ENCODE peak calls at places on chromosomes 1 and 21, in eight cellular contexts. M is IMR-90, U is left ventricle myocardium inferior, I is endothelial cell of umbilical vein, K is psoas muscle, A is cardiac fibroblast, L is ovary, Y is HFF-Myc. Z is an unnamed sample.

GRCh38 chr1:121408354-121408753 is 223.6 kb downstream of the SRGAP2C start:
- DNase-seq in M (no peak), U (no peak), I (no peak), K (no peak), A (no peak), L (no peak), Y (no peak), Z (no peak)

GRCh38 chr1:81635816-81636215 is 164.9 kb upstream of the ADGRL2 start:
- DNase-seq in M (no peak), U (no peak), I (no peak), K (no peak), A (peak), L (no peak), Y (no peak), Z (no peak)

GRCh38 chr21:45284456-45284741 is 3.3 kb downstream of the POFUT2 start:
- DNase-seq in M (no peak), U (no peak), I (no peak), K (no peak), A (no peak), L (no peak), Y (no peak), Z (no peak)

GRCh38 chr1:30533141-30533540 is 190.2 kb downstream of the MATN1 start:
- DNase-seq in M (no peak), U (no peak), I (no peak), K (no peak), A (no peak), L (no peak), Y (no peak), Z (no peak)

GRCh38 chr1:43708006-43708412 is 673 bp downstream of the ST3GAL3 start:
- DNase-seq in M (peak), U (no peak), I (peak), K (no peak), A (peak), L (no peak), Y (no peak), Z (no peak)

GRCh38 chr1:181021811-181022434 is 747 bp downstream of the STX6 start:
- DNase-seq in M (peak), U (peak), I (peak), K (peak), A (peak), L (peak), Y (no peak), Z (peak)

GRCh38 chr1:61782771-61783170 is 40.5 kb downstream of the PATJ start:
- DNase-seq in M (no peak), U (no peak), I (no peak), K (no peak), A (no peak), L (no peak), Y (no peak), Z (no peak)

GRCh38 chr1:224070521-224070920 is 43.4 kb upstream of the FBXO28 start:
- DNase-seq in M (no peak), U (no peak), I (no peak), K (no peak), A (no peak), L (no peak), Y (no peak), Z (no peak)

GRCh38 chr1:243763806-243764205 is 86.2 kb downstream of the AKT3 start:
- DNase-seq in M (no peak), U (no peak), I (no peak), K (no peak), A (peak), L (no peak), Y (no peak), Z (no peak)

GRCh38 chr1:54004481-54005049 is 13.4 kb downstream of the LDLRAD1 start:
- DNase-seq in M (no peak), U (no peak), I (no peak), K (no peak), A (no peak), L (no peak), Y (no peak), Z (no peak)

GRCh38 chr1:167095368-167095767 is 1.5 kb downstream of the STYXL2 start:
- DNase-seq in M (peak), U (no peak), I (no peak), K (no peak), A (peak), L (no peak), Y (peak), Z (peak)

GRCh38 chr1:228407118-228408040 is 744 bp upstream of the TRIM11 start:
- DNase-seq in M (no peak), U (no peak), I (no peak), K (no peak), A (no peak), L (no peak), Y (no peak), Z (no peak)

GRCh38 chr1:204377800-204378608 is 18.3 kb upstream of the PLEKHA6 start:
- DNase-seq in M (no peak), U (peak), I (peak), K (no peak), A (no peak), L (no peak), Y (no peak), Z (no peak)

GRCh38 chr1:215119719-215120118 is 37.2 kb downstream of the KCNK2 start:
- DNase-seq in M (peak), U (no peak), I (no peak), K (no peak), A (peak), L (no peak), Y (no peak), Z (peak)

DNA sequence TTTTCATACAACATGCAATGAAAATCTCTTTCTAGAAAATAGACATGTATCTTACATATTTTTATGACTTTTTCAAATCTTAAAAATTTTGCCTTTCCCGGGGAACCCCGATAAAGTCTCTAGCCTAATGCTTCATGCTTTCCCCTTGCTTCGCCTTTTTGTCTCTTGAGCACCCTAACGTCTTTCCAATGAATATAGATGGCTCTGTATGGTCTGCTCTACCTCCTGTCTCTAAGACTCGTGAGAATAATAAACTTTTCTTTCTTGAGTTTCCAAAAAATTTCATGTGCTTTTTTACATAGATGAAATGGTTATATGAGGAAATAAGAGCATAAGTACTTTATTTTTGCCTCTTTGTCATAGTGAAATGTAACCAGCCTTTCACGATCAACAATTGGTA is 202.6 kb downstream of the PDE4B start:
- DNase-seq in M (no peak), U (no peak), I (no peak), K (no peak), A (no peak), L (no peak), Y (no peak), Z (no peak)
- H3K4me3 ChIP-seq in M (no peak), U (no peak), I (no peak), K (no peak), A (no peak), L (no peak), Y (no peak), Z (no peak)

DNA sequence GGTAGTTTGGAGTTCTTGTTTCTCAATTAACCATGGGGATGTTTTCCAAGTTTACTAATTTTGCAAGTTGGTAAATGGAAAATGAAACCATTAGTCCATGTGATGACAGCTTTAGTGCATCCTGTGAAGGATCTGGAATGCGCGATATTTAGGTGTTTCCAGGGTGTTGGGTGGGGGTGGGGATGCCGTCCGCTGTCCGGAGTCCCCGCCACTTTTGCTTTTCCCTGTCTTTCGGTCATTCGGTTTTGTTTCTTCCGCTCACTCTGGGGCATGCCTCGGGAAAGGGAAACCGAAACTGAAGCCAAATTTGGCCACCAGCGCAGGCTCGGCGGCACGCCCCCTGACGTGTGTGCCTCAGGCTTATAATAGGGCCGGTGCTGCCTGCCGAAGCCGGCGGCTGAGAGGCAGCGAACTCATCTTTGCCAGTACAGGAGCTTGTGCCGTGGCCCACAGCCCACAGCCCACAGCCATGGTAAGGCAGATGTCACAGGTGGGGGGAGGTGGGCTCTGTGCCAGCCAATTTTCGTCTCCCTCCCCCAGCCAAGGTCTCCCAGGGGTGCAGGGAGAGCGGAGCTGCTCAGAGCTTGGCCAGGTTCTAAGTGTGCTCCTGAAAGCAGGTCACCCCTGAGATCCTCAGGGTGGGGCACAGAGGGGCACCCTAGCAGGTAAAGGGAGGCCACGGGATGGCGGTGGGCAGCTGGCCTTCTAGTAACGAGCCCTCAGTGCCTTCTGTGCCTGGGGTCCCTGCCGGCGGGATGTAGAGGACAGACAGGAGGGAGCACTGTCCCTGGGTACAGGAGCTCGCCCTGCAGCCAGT is at the start of gene ISG15:
- DNase-seq in M (peak), U (peak), I (peak), K (peak), A (peak), L (peak), Y (no peak), Z (peak)
- TF ChIP-seq CTCF in M (no peak), U (no peak), I (no peak), K (no peak), A (no peak), L (no peak), Y (no peak), Z (no peak)

GRCh38 chr1:155218854-155219591 is 10.5 kb downstream of the MTX1 start:
- DNase-seq in M (peak), U (no peak), I (peak), K (no peak), A (peak), L (peak), Y (no peak), Z (peak)
- H3K4me3 ChIP-seq in M (no peak), U (peak), I (no peak), K (peak), A (no peak), L (no peak), Y (no peak), Z (no peak)

DNA sequence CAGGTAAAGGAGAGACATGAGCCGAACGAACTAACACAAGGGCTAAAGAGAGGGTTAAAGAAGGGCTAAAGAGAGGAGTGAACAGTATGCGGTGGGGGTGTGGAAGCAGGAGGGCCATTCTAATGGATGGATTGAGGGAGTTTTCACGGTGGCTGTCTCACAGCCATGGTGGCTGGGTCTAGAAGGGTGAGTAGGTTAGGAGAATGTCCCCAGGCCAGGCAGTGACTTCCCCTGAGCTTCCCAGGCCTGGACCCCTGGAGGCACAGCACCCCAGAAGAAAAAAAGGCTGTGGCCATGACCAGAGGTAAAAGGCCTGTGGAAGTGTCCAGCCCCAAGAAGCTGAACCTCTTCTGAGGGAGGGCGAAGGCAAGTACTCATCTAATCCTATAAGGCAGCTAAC is 3.6 kb downstream of the FNDC5 start:
- DNase-seq in M (no peak), U (no peak), I (no peak), K (no peak), A (no peak), L (no peak), Y (no peak), Z (no peak)
- TF ChIP-seq CTCF in M (no peak), U (no peak), I (no peak), K (no peak), A (no peak), L (no peak), Y (no peak), Z (no peak)

GRCh38 chr1:218666263-218666662 is 321.1 kb downstream of the TGFB2 start:
- DNase-seq in M (no peak), U (no peak), I (no peak), K (no peak), A (peak), L (no peak), Y (no peak), Z (no peak)

GRCh38 chr1:218664385-218665170 is 319.4 kb downstream of the TGFB2 start:
- DNase-seq in M (peak), U (no peak), I (peak), K (no peak), A (peak), L (no peak), Y (no peak), Z (peak)

GRCh38 chr1:218668151-218668550 is 323.0 kb downstream of the TGFB2 start:
- DNase-seq in M (no peak), U (no peak), I (no peak), K (no peak), A (no peak), L (no peak), Y (no peak), Z (no peak)

GRCh38 chr1:218661411-218661810 is 316.3 kb downstream of the TGFB2 start:
- DNase-seq in M (no peak), U (no peak), I (no peak), K (no peak), A (no peak), L (no peak), Y (no peak), Z (no peak)

DNA sequence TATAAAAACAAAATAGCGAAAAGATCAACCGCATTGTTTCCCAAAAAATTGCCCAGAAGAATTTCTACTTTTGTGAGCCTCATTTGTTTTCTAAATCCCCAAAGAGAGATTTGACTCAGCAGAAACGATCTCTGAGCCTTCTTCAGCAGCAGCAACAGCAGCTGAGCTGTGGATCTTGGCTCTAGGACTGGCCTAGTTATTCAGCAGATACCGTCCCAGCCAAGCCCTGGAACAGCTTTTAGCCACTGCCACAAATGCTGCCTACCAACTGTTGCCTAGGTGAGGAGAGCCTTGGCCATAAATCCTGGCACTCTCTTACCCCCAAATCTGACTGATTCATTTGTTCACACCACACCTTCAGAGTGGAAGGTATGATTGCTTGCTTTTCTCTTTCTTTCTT is 320.1 kb downstream of the TGFB2 start:
- DNase-seq in M (peak), U (peak), I (peak), K (peak), A (peak), L (peak), Y (no peak), Z (peak)
- H3K4me3 ChIP-seq in M (no peak), U (no peak), I (no peak), K (peak), A (no peak), L (no peak), Y (no peak), Z (no peak)

Z was measured in foreskin fibroblast.